ENCODE peak calls at places on chromosome 19, in ten cellular contexts. X is tibial nerve, Z is fibroblast of pulmonary artery, K is AG10803, G is coronary artery, Q is ascending aorta, Y is heart right ventricle, F is body of pancreas, H is AG04449, J is GM23248. C is an unnamed sample.
A peak's percentile ranks its signal among the peaks of the same experiment; 100 is the strongest.

GRCh38 chr19:18301718-18302111 is 20.3 kb upstream of the JUND start:
- DNase-seq in X (no peak), Z (no peak), K (no peak), G (no peak), Q (no peak), Y (no peak), F (no peak), H (no peak), J (peak; percentile 28), C (no peak)

GRCh38 chr19:43809762-43810696 is 7.8 kb upstream of the LYPD5 start:
- DNase-seq in X (no peak), Z (peak; percentile 79), K (peak; percentile 67), G (no peak), Q (no peak), Y (no peak), F (no peak), H (peak; percentile 17), J (peak; percentile 77), C (no peak)

GRCh38 chr19:34577531-34578101 is 96.1 kb downstream of the WTIP start:
- DNase-seq in X (no peak), Z (no peak), K (no peak), G (peak; percentile 53), Q (no peak), Y (no peak), F (no peak), H (no peak), J (peak; percentile 13), C (no peak)

GRCh38 chr19:17114414-17114831 is 38.8 kb downstream of the MYO9B start:
- DNase-seq in X (no peak), Z (no peak), K (no peak), G (no peak), Q (no peak), Y (no peak), F (no peak), H (no peak), J (no peak), C (no peak)

GRCh38 chr19:38203197-38203596 is 20.8 kb downstream of the DPF1 start:
- DNase-seq in X (no peak), Z (no peak), K (no peak), G (no peak), Q (no peak), Y (no peak), F (no peak), H (no peak), J (no peak), C (no peak)

GRCh38 chr19:15239337-15239949 is 7.2 kb upstream of the EPHX3 start:
- DNase-seq in X (no peak), Z (no peak), K (no peak), G (no peak), Q (no peak), Y (no peak), F (no peak), H (no peak), J (no peak), C (no peak)

GRCh38 chr19:16366433-16367268 is 42.0 kb downstream of the KLF2 start:
- DNase-seq in X (no peak), Z (no peak), K (no peak), G (no peak), Q (no peak), Y (no peak), F (no peak), H (no peak), J (no peak), C (no peak)

GRCh38 chr19:18865106-18865972 is 30.6 kb downstream of the CERS1 start:
- DNase-seq in X (no peak), Z (no peak), K (no peak), G (no peak), Q (no peak), Y (no peak), F (no peak), H (no peak), J (no peak), C (no peak)

GRCh38 chr19:18230941-18231734 is 4.9 kb upstream of the PDE4C start:
- DNase-seq in X (no peak), Z (no peak), K (no peak), G (no peak), Q (no peak), Y (no peak), F (no peak), H (no peak), J (peak; percentile 23), C (no peak)

GRCh38 chr19:36013280-36014028 is 559 bp downstream of the ALKBH6 start:
- DNase-seq in X (no peak), Z (no peak), K (no peak), G (no peak), Q (no peak), Y (no peak), F (no peak), H (no peak), J (peak; percentile 28), C (no peak)

GRCh38 chr19:53907193-53907581 is 1.9 kb upstream of the CACNG7 start:
- DNase-seq in X (no peak), Z (no peak), K (no peak), G (no peak), Q (no peak), Y (no peak), F (no peak), H (no peak), J (no peak), C (no peak)

GRCh38 chr19:18450934-18451836 is 13.3 kb upstream of the ISYNA1 start:
- DNase-seq in X (peak; percentile 95), Z (peak; percentile 76), K (peak; percentile 69), G (no peak), Q (no peak), Y (peak; percentile 86), F (peak; percentile 90), H (no peak), J (peak; percentile 80), C (no peak)

GRCh38 chr19:55464669-55465068 is at the start of gene C19orf85:
- DNase-seq in X (no peak), Z (no peak), K (no peak), G (no peak), Q (no peak), Y (no peak), F (no peak), H (no peak), J (no peak), C (no peak)

GRCh38 chr19:55529636-55530230 is 7.2 kb downstream of the SBK2 start:
- DNase-seq in X (no peak), Z (no peak), K (no peak), G (no peak), Q (no peak), Y (no peak), F (no peak), H (no peak), J (no peak), C (no peak)

GRCh38 chr19:30677702-30678101 is 305.5 kb downstream of the ZNF536 start:
- DNase-seq in X (no peak), Z (no peak), K (no peak), G (no peak), Q (no peak), Y (no peak), F (no peak), H (no peak), J (no peak), C (no peak)

GRCh38 chr19:56133858-56134654 is 7.0 kb upstream of the ZNF444 start:
- DNase-seq in X (no peak), Z (no peak), K (no peak), G (no peak), Q (no peak), Y (no peak), F (no peak), H (no peak), J (peak; percentile 63), C (no peak)

GRCh38 chr19:28508666-28509065 is 704.3 kb downstream of the UQCRFS1 start:
- DNase-seq in X (no peak), Z (no peak), K (no peak), G (no peak), Q (no peak), Y (no peak), F (no peak), H (no peak), J (no peak), C (no peak)
- H3K4me3 ChIP-seq in X (no peak overlapping the region), Z (no peak overlapping the region), K (no peak overlapping the region), G (no peak overlapping the region), Q (no peak overlapping the region), Y (no peak overlapping the region), F (no peak overlapping the region), H (no peak overlapping the region), J (no peak overlapping the region), C (no peak overlapping the region)

DNA sequence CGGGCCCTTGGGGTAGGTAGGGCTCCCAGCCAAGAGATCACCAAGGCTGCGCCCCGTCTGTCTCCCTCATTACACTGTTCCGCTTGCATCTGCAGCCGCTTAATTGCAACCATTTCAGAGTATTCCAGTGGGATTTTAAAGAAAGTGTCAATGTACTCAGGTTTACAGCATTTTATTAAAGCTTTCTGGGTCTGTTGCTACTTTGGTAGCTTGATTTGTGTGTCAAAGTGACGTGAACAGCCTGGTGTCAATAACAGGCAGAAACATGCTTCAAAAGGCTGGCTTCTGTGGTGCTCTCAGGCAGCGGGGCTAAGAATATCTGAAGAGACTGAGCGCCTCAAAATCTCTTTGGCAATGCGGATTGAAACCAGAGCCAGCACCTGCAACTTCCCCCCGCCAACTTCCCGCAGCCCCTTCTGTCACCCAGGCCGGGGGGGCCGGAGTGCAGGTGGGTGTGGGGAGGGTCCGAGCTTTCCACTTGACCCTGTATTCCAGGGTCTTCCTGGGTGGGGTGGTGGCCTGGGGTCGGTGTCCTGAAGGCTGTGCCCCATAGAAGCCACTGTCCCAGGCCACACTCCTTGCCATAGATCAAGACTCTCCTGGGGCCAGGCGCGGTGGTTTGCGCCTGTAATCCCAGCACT is 81.2 kb downstream of the KDM4B start:
- DNase-seq in X (no peak), Z (no peak), K (no peak), G (no peak), Q (no peak), Y (no peak), F (no peak), H (no peak), J (no peak), C (no peak)
- H3K4me3 ChIP-seq in X (no peak overlapping the region), Z (no peak overlapping the region), K (no peak overlapping the region), G (no peak overlapping the region), Q (no peak overlapping the region), Y (no peak overlapping the region), F (no peak overlapping the region), H (no peak overlapping the region), J (no peak overlapping the region), C (no peak overlapping the region)

GRCh38 chr19:1182068-1182467 is 8.0 kb upstream of the SBNO2 start:
- DNase-seq in X (no peak), Z (no peak), K (no peak), G (no peak), Q (no peak), Y (no peak), F (no peak), H (no peak), J (no peak), C (no peak)
- H3K4me3 ChIP-seq in X (no peak overlapping the region), Z (no peak overlapping the region), K (no peak overlapping the region), G (no peak overlapping the region), Q (no peak overlapping the region), Y (no peak overlapping the region), F (no peak overlapping the region), H (no peak overlapping the region), J (no peak overlapping the region), C (no peak overlapping the region)

DNA sequence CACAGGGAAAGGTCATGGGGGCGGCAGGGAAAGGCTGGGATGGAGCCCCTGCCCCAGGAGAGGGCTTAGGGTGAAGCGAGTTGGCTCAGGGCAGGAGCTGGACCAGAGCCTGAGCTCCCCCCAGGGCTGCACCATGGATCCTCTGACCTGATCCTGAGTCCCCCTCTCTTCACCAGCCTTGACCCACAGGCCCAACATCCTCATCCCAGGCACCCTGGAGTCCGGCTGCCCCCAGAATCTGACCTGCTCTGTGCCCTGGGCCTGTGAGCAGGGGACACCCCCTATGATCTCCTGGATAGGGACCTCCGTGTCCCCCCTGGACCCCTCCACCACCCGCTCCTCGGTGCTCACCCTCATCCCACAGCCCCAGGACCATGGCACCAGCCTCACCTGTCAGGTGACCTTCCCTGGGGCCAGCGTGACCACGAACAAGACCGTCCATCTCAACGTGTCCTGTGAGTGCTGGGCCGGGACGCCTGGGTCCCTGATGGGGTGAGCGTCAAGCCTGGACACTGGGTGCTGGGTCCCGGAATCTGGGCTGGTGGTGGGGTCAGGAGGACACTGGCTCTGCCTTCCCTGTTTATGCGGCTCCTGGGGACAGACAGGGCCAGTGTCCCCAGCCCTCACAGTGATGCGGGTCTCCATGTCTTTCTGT is 842 bp downstream of the SIGLEC9 start:
- DNase-seq in X (no peak), Z (no peak), K (no peak), G (no peak), Q (no peak), Y (no peak), F (no peak), H (no peak), J (no peak), C (no peak)
- H3K4me3 ChIP-seq in X (no peak overlapping the region), Z (no peak overlapping the region), K (no peak overlapping the region), G (peak overlapping the region; percentile 59), Q (no peak overlapping the region), Y (peak overlapping the region; percentile 14), F (no peak overlapping the region), H (no peak overlapping the region), J (no peak overlapping the region), C (no peak overlapping the region)

C was measured in BJ.